ENCODE peak calls at places on chromosomes 12 and 14, in four cellular contexts. One of them, this sample, is unnamed. For H3K36me3, the result is how much of the 10 kb centered on the place peaks cover.

GRCh38 chr14:76205708-76206107 is 54.0 kb downstream of the GPATCH2L start:
- DNase-seq in spleen: no peak
- DNase-seq in ovary: no peak
- DNase-seq in heart left ventricle: no peak
- DNase-seq in this sample: no peak

GRCh38 chr12:42129595-42130204 is 15.0 kb downstream of the GXYLT1 start:
- DNase-seq in heart left ventricle: no peak
- DNase-seq in ovary: no peak
- DNase-seq in spleen: no peak
- DNase-seq in this sample: peak

GRCh38 chr12:1773937-1774655 is 46.3 kb upstream of the LRTM2 start:
- DNase-seq in spleen: no peak
- DNase-seq in ovary: no peak
- DNase-seq in heart left ventricle: no peak
- DNase-seq in this sample: no peak

GRCh38 chr14:99318091-99318958 is 46.3 kb upstream of the BCL11B start:
- DNase-seq in spleen: peak
- DNase-seq in heart left ventricle: no peak
- DNase-seq in ovary: no peak
- DNase-seq in this sample: no peak

GRCh38 chr14:79016828-79017505 is 846.8 kb downstream of the NRXN3 start:
- DNase-seq in heart left ventricle: no peak
- DNase-seq in spleen: no peak
- DNase-seq in ovary: no peak
- DNase-seq in this sample: no peak

GRCh38 chr12:58095002-58095401 is 153.6 kb downstream of the ATP23 start:
- DNase-seq in heart left ventricle: no peak
- DNase-seq in ovary: no peak
- DNase-seq in spleen: no peak
- DNase-seq in this sample: no peak

GRCh38 chr12:94980577-94980976 is 22.9 kb downstream of the NDUFA12 start:
- DNase-seq in spleen: no peak
- DNase-seq in heart left ventricle: no peak
- DNase-seq in ovary: no peak
- DNase-seq in this sample: no peak

GRCh38 chr14:93619176-93619793 is 169.0 kb downstream of the PRIMA1 start:
- DNase-seq in spleen: no peak
- DNase-seq in heart left ventricle: peak
- DNase-seq in ovary: no peak
- DNase-seq in this sample: peak

GRCh38 chr12:82650627-82651337 is 35.9 kb upstream of the TMTC2 start:
- DNase-seq in ovary: no peak
- DNase-seq in spleen: no peak
- DNase-seq in heart left ventricle: peak
- DNase-seq in this sample: peak

GRCh38 chr14:53670701-53671100 is 285.9 kb downstream of the BMP4 start:
- DNase-seq in ovary: no peak
- DNase-seq in spleen: no peak
- DNase-seq in heart left ventricle: no peak
- DNase-seq in this sample: no peak

GRCh38 chr12:125079084-125079483 is 13.8 kb downstream of the AACS start:
- DNase-seq in heart left ventricle: no peak
- DNase-seq in ovary: no peak
- DNase-seq in spleen: peak
- DNase-seq in this sample: no peak

GRCh38 chr14:92680781-92681650 is 67.4 kb downstream of the LGMN start:
- DNase-seq in ovary: peak
- DNase-seq in heart left ventricle: peak
- DNase-seq in spleen: peak
- DNase-seq in this sample: peak

GRCh38 chr12:121287267-121287954 is 9.1 kb downstream of the CAMKK2 start:
- DNase-seq in ovary: no peak
- DNase-seq in heart left ventricle: no peak
- DNase-seq in spleen: no peak
- DNase-seq in this sample: no peak

GRCh38 chr12:2137707-2138106 is 84.9 kb downstream of the CACNA1C start:
- DNase-seq in spleen: no peak
- DNase-seq in ovary: no peak
- DNase-seq in heart left ventricle: peak
- DNase-seq in this sample: no peak

GRCh38 chr14:62885451-62885850 is 159.8 kb downstream of the KCNH5 start:
- DNase-seq in heart left ventricle: no peak
- DNase-seq in ovary: no peak
- DNase-seq in spleen: no peak
- DNase-seq in this sample: no peak

GRCh38 chr12:124304314-124304790 is 9.5 kb downstream of the RFLNA start:
- DNase-seq in heart left ventricle: no peak
- DNase-seq in spleen: peak
- DNase-seq in ovary: no peak
- DNase-seq in this sample: no peak

GRCh38 chr12:12032260-12032761 is 38.4 kb upstream of the BCL2L14 start:
- DNase-seq in spleen: no peak
- DNase-seq in ovary: no peak
- DNase-seq in heart left ventricle: no peak
- DNase-seq in this sample: no peak

GRCh38 chr12:22533155-22533554 is 11.2 kb downstream of the C2CD5 start:
- DNase-seq in ovary: no peak
- DNase-seq in heart left ventricle: no peak
- DNase-seq in spleen: no peak
- DNase-seq in this sample: no peak

GRCh38 chr14:102530828-102531478 is 21.4 kb upstream of the ANKRD9 start:
- DNase-seq in ovary: no peak
- DNase-seq in heart left ventricle: no peak
- DNase-seq in spleen: no peak
- DNase-seq in this sample: peak

GRCh38 chr12:122691566-122691965 is 11.6 kb downstream of the HCAR2 start:
- DNase-seq in spleen: no peak
- DNase-seq in ovary: no peak
- DNase-seq in heart left ventricle: no peak
- DNase-seq in this sample: no peak

GRCh38 chr14:97301931-97302559 is 504.9 kb downstream of the VRK1 start:
- DNase-seq in heart left ventricle: no peak
- DNase-seq in spleen: no peak
- DNase-seq in ovary: no peak
- DNase-seq in this sample: peak

GRCh38 chr12:8697476-8698131 is at the start of gene RIMKLB:
- DNase-seq in ovary: peak
- DNase-seq in heart left ventricle: peak
- DNase-seq in spleen: peak
- DNase-seq in this sample: peak

GRCh38 chr12:65308001-65308400 is 29.5 kb downstream of the MSRB3 start:
- DNase-seq in heart left ventricle: no peak
- DNase-seq in ovary: no peak
- DNase-seq in spleen: no peak
- DNase-seq in this sample: no peak

GRCh38 chr12:123931686-123932321 is 40.8 kb downstream of the CCDC92 start:
- DNase-seq in spleen: no peak
- DNase-seq in heart left ventricle: no peak
- DNase-seq in ovary: no peak
- DNase-seq in this sample: peak

GRCh38 chr12:111298583-111299436 is 70.1 kb downstream of the PHETA1 start:
- DNase-seq in heart left ventricle: peak
- DNase-seq in ovary: peak
- DNase-seq in spleen: peak
- DNase-seq in this sample: peak

GRCh38 chr14:105390849-105391500 is 7.4 kb upstream of the TEX22 start:
- DNase-seq in heart left ventricle: no peak
- DNase-seq in spleen: no peak
- DNase-seq in ovary: no peak
- DNase-seq in this sample: no peak

GRCh38 chr12:1794440-1795090 is 25.8 kb upstream of the LRTM2 start:
- DNase-seq in ovary: no peak
- DNase-seq in spleen: peak
- DNase-seq in heart left ventricle: no peak
- DNase-seq in this sample: no peak

GRCh38 chr12:100443434-100443833 is 30.2 kb upstream of the NR1H4 start:
- DNase-seq in spleen: no peak
- DNase-seq in ovary: no peak
- DNase-seq in heart left ventricle: no peak
- DNase-seq in this sample: no peak

GRCh38 chr14:22296722-22297121 is 292.3 kb downstream of the DAD1 start:
- DNase-seq in ovary: no peak
- DNase-seq in spleen: no peak
- DNase-seq in heart left ventricle: no peak
- DNase-seq in this sample: no peak

GRCh38 chr12:84136862-84137367 is 775.7 kb downstream of the SLC6A15 start:
- DNase-seq in heart left ventricle: no peak
- DNase-seq in spleen: no peak
- DNase-seq in ovary: no peak
- DNase-seq in this sample: no peak

GRCh38 chr12:83161451-83161850 is 474.7 kb downstream of the TMTC2 start:
- DNase-seq in ovary: no peak
- DNase-seq in spleen: no peak
- DNase-seq in heart left ventricle: no peak
- DNase-seq in this sample: no peak

GRCh38 chr12:117140397-117141096 is 41.3 kb upstream of the TESC start:
- DNase-seq in ovary: no peak
- DNase-seq in heart left ventricle: no peak
- DNase-seq in spleen: no peak
- DNase-seq in this sample: no peak

GRCh38 chr12:49885118-49885517 is 18.6 kb downstream of the FAIM2 start:
- DNase-seq in spleen: no peak
- DNase-seq in heart left ventricle: no peak
- DNase-seq in ovary: no peak
- DNase-seq in this sample: no peak

GRCh38 chr14:72433511-72433910 is 460.4 kb downstream of the DPF3 start:
- DNase-seq in heart left ventricle: no peak
- DNase-seq in spleen: no peak
- DNase-seq in ovary: no peak
- DNase-seq in this sample: no peak

GRCh38 chr12:108515916-108516315 is 839 bp downstream of the FICD start:
- DNase-seq in ovary: no peak
- DNase-seq in spleen: peak
- DNase-seq in heart left ventricle: no peak
- DNase-seq in this sample: no peak

GRCh38 chr12:76346798-76347420 is 1.3 kb downstream of the BBS10 start:
- DNase-seq in spleen: no peak
- DNase-seq in heart left ventricle: peak
- DNase-seq in ovary: no peak
- DNase-seq in this sample: no peak

GRCh38 chr14:28001002-28001401 is 765.6 kb upstream of the FOXG1 start:
- DNase-seq in spleen: no peak
- DNase-seq in ovary: no peak
- DNase-seq in heart left ventricle: no peak
- DNase-seq in this sample: no peak

GRCh38 chr12:51863363-51863920 is 14.9 kb upstream of the FIGNL2 start:
- DNase-seq in spleen: peak
- DNase-seq in ovary: no peak
- DNase-seq in heart left ventricle: no peak
- DNase-seq in this sample: no peak

GRCh38 chr14:32694795-32695449 is 243.8 kb upstream of the NPAS3 start:
- DNase-seq in heart left ventricle: no peak
- DNase-seq in spleen: no peak
- DNase-seq in ovary: no peak
- DNase-seq in this sample: no peak

GRCh38 chr12:107322063-107322462 is 228.7 kb upstream of the CRY1 start:
- DNase-seq in ovary: no peak
- DNase-seq in heart left ventricle: no peak
- DNase-seq in spleen: no peak
- DNase-seq in this sample: peak
- H3K4me3 ChIP-seq in ovary: no peak
- H3K4me3 ChIP-seq in heart left ventricle: no peak
- H3K4me3 ChIP-seq in spleen: no peak
- H3K4me3 ChIP-seq in this sample: peak

GRCh38 chr12:113072136-113072535 is 15.6 kb downstream of the DTX1 start:
- DNase-seq in heart left ventricle: no peak
- DNase-seq in spleen: no peak
- DNase-seq in ovary: no peak
- DNase-seq in this sample: no peak
- H3K36me3 ChIP-seq in heart left ventricle: under half
- H3K36me3 ChIP-seq in spleen: under half
- H3K36me3 ChIP-seq in ovary: under half
- H3K36me3 ChIP-seq in this sample: under half

DNA sequence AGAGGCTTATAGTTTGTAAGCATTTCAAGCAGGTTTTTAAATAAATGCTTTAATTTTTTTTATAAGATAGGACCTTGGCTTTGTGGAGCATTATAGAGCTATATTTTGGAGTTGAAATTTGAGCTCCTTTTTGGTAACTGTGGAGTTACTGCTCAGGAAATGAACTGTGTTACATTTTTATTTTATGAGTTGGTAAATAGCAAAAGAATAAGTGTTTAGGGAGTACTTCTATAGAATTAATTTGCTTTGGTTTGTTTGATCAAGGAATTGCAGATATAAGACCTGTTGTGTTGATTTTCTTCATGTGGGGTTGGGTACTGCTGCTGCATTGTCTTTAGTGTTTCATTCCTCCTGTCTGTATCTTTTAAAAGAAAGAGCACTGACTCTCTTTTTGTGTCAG is 3.5 kb downstream of the ATP2A2 start:
- DNase-seq in spleen: no peak
- DNase-seq in ovary: no peak
- DNase-seq in heart left ventricle: no peak
- DNase-seq in this sample: no peak
- H3K4me3 ChIP-seq in spleen: no peak
- H3K4me3 ChIP-seq in ovary: no peak
- H3K4me3 ChIP-seq in heart left ventricle: peak
- H3K4me3 ChIP-seq in this sample: peak

DNA sequence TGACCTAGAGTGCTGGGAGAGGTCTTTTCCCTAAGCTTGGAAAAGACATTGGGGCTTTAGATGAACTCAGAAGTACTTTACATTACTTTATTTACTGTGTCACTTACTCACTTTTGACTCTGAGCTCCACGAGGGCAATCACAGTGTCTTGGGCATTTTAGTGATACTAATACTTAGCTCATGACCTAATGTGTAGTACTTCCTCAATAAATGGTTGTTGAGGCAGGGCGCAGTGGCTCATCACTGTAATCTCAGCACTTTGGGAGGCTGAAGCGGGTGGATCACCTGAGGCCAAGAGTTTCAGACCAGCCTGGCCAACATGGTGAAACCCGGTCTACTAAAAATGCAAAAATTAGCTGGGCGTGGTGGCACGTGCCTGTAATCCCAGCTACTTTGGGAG is 19.8 kb upstream of the SNAPC1 start:
- DNase-seq in spleen: no peak
- DNase-seq in ovary: no peak
- DNase-seq in heart left ventricle: no peak
- DNase-seq in this sample: no peak
- H3K36me3 ChIP-seq in spleen: half or more
- H3K36me3 ChIP-seq in ovary: under half
- H3K36me3 ChIP-seq in heart left ventricle: half or more
- H3K36me3 ChIP-seq in this sample: under half

This sample was measured in CD4-positive, CD25-positive, alpha-beta regulatory T cell.